ENCODE peak calls at places on chromosome 20, in seven cellular contexts. G, N, S, R, I, H and V are unnamed samples.

GRCh38 chr20:431012-431904 is 23.2 kb downstream of the RBCK1 start:
- DNase-seq in G (peak; percentile 81), N (peak; percentile 58), S (peak; percentile 69), R (peak; percentile 81), I (peak; percentile 55), H (peak; percentile 77), V (peak; percentile 67)

GRCh38 chr20:41440882-41441281 is 74.3 kb upstream of the EMILIN3 start:
- DNase-seq in G (no peak), N (no peak), S (no peak), R (no peak), I (no peak), H (no peak), V (no peak)

GRCh38 chr20:43824699-43825402 is 89.8 kb upstream of the TOX2 start:
- DNase-seq in G (peak; percentile 39), N (no peak), S (no peak), R (peak; percentile 52), I (peak; percentile 40), H (peak; percentile 64), V (no peak)

GRCh38 chr20:25090492-25091429 is 8.8 kb upstream of the VSX1 start:
- DNase-seq in G (no peak), N (no peak), S (no peak), R (no peak), I (no peak), H (no peak), V (peak; percentile 87)

GRCh38 chr20:356745-357144 is 9.8 kb downstream of the NRSN2 start:
- DNase-seq in G (no peak), N (no peak), S (no peak), R (no peak), I (no peak), H (no peak), V (no peak)

GRCh38 chr20:20856306-20856705 is 143.9 kb upstream of the RALGAPA2 start:
- DNase-seq in G (no peak), N (no peak), S (no peak), R (no peak), I (no peak), H (no peak), V (no peak)

GRCh38 chr20:1357921-1358671 is 29.2 kb upstream of the SDCBP2 start:
- DNase-seq in G (no peak), N (no peak), S (no peak), R (no peak), I (peak; percentile 78), H (peak; percentile 56), V (peak; percentile 72)

GRCh38 chr20:5714261-5715041 is 35.8 kb upstream of the SHLD1 start:
- DNase-seq in G (peak; percentile 29), N (no peak), S (no peak), R (peak; percentile 51), I (peak; percentile 65), H (no peak), V (peak; percentile 74)

GRCh38 chr20:8862092-8862491 is 206.8 kb upstream of the PLCB4 start:
- DNase-seq in G (no peak), N (no peak), S (no peak), R (no peak), I (no peak), H (no peak), V (no peak)

GRCh38 chr20:23145281-23145700 is 59.2 kb upstream of the CD93 start:
- DNase-seq in G (no peak), N (no peak), S (no peak), R (no peak), I (peak; percentile 52), H (peak; percentile 91), V (no peak)

GRCh38 chr20:46159101-46159897 is 41.2 kb downstream of the CD40 start:
- DNase-seq in G (no peak), N (no peak), S (no peak), R (no peak), I (no peak), H (no peak), V (no peak)

GRCh38 chr20:46568570-46569129 is 18.2 kb upstream of the OCSTAMP start:
- DNase-seq in G (no peak), N (no peak), S (no peak), R (peak; percentile 84), I (peak; percentile 61), H (peak; percentile 88), V (no peak)

GRCh38 chr20:12673352-12673751 is 335.4 kb upstream of the SPTLC3 start:
- DNase-seq in G (no peak), N (no peak), S (no peak), R (no peak), I (no peak), H (no peak), V (no peak)

GRCh38 chr20:45946149-45946970 is 11.9 kb downstream of the PCIF1 start:
- DNase-seq in G (no peak), N (no peak), S (no peak), R (peak; percentile 55), I (peak; percentile 16), H (peak; percentile 28), V (peak; percentile 60)

GRCh38 chr20:60271597-60271996 is 313.4 kb downstream of the CDH26 start:
- DNase-seq in G (no peak), N (no peak), S (no peak), R (no peak), I (no peak), H (no peak), V (no peak)
- TF ChIP-seq CTCF in G (peak; percentile 55), N (peak; percentile 42), S (no peak), R (peak; percentile 6), I (peak; percentile 50), H (peak; percentile 22), V (no peak)

GRCh38 chr20:51452734-51453133 is 89.8 kb downstream of the NFATC2 start:
- DNase-seq in G (no peak), N (no peak), S (no peak), R (no peak), I (no peak), H (no peak), V (no peak)

GRCh38 chr20:51450984-51451383 is 91.5 kb downstream of the NFATC2 start:
- DNase-seq in G (no peak), N (no peak), S (no peak), R (no peak), I (no peak), H (no peak), V (no peak)

GRCh38 chr20:51450221-51450712 is 92.3 kb downstream of the NFATC2 start:
- DNase-seq in G (no peak), N (peak; percentile 45), S (no peak), R (no peak), I (no peak), H (no peak), V (no peak)

GRCh38 chr20:51452091-51452613 is 90.4 kb downstream of the NFATC2 start:
- DNase-seq in G (no peak), N (no peak), S (no peak), R (no peak), I (no peak), H (no peak), V (no peak)

GRCh38 chr20:51451484-51451883 is 91.0 kb downstream of the NFATC2 start:
- DNase-seq in G (no peak), N (no peak), S (no peak), R (no peak), I (no peak), H (no peak), V (no peak)
- TF ChIP-seq CTCF in G (peak; percentile 23), N (no peak), S (no peak), R (no peak), I (no peak), H (no peak), V (no peak)

GRCh38 chr20:19056909-19057308 is 155.5 kb upstream of the SLC24A3 start:
- DNase-seq in G (no peak), N (no peak), S (no peak), R (no peak), I (no peak), H (no peak), V (peak; percentile 33)
- TF ChIP-seq CTCF in G (peak; percentile 56), N (peak; percentile 12), S (no peak), R (peak; percentile 4), I (no peak), H (no peak), V (peak; percentile 44)

GRCh38 chr20:58597021-58597940 is 53.8 kb upstream of the STX16 start:
- DNase-seq in G (no peak), N (no peak), S (no peak), R (peak; percentile 62), I (no peak), H (peak; percentile 58), V (no peak)
- TF ChIP-seq CTCF in G (no peak), N (no peak), S (no peak), R (no peak), I (no peak), H (no peak), V (no peak)

GRCh38 chr20:29085625-29086024 is 2171.8 kb upstream of the DEFB115 start:
- DNase-seq in G (no peak), N (no peak), S (no peak), R (no peak), I (no peak), H (no peak), V (no peak)

DNA sequence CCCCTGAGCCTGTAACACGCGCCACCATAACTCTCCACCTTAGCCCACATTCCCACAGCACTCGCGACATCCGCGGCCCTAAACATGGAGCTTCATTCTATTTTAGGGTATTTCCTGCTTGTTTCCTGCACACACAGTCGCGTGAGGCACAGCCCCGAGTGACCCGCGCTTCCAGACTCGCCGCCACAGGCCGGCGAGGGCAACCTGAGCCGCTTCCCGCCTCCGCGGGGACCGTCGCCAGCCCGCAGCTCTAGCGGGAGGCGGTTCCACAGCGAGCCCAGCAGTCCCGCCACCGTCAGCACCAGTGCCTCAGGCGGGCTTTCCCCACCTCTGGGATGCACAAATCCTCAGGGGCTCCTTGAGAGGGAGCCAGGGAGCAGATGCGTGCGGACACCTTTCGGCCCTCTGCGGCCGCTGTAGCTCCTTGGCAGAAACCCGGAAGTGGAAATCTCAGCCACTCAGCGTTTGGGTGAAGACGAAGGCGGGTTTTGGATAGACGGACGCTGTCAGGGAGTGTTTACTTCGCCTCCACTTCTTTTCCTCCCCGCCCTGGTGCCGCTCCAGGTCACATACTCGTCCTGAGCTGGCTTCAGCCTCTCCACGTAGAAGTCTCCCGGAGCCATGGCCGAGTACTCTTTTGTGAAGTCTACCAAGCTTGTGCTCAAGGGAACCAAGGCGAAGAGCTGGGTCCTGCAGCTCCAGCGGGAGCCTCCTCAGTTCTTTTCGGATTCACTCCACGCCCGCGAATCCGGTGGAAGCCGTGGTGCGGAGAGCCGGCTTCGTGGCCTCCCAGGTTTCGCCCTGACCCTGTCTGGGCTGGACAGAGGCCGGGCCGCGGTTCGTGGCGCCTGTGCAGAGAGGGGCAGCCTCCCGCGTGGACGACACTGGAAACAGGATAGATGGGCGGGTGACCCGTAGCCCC is 2177.4 kb upstream of the DEFB115 start:
- DNase-seq in G (no peak), N (peak; percentile 68), S (no peak), R (no peak), I (no peak), H (peak; percentile 64), V (peak; percentile 43)
- TF ChIP-seq CTCF in G (no peak), N (peak; percentile 51), S (no peak), R (no peak), I (no peak), H (peak; percentile 17), V (no peak)